ENCODE peak calls at places on chromosomes 12 and 14, in seven cellular contexts. G is breast epithelium; H is lower lobe of right lung; U is CD4-positive, alpha-beta T cell; T is left ventricle myocardium inferior; V is body of pancreas; L is fibroblast of lung. P is an unnamed sample. For H3K9me3, the result is how much of the 10 kb centered on the place peaks cover.

GRCh38 chr12:18296201-18296908 is 35.0 kb downstream of the PIK3C2G start:
- DNase-seq in V (no peak), H (no peak), T (no peak), G (no peak), L (no peak), U (no peak), P (no peak)

GRCh38 chr12:120327593-120327992 is at the start of gene PLA2G1B:
- DNase-seq in V (peak), H (no peak), L (no peak), T (no peak), U (no peak), G (no peak), P (no peak)

GRCh38 chr14:93949511-93950075 is 22.4 kb downstream of the FAM181A start:
- DNase-seq in V (no peak), H (peak), U (no peak), T (no peak), L (no peak), G (no peak), P (no peak)

GRCh38 chr12:121573949-121574520 is 6.8 kb downstream of the KDM2B start:
- DNase-seq in G (no peak), T (no peak), U (no peak), V (no peak), L (no peak), H (no peak), P (no peak)

GRCh38 chr12:110543252-110543959 is 39.7 kb downstream of the PPTC7 start:
- DNase-seq in G (peak), L (peak), T (peak), V (peak), H (peak), U (no peak), P (no peak)

GRCh38 chr14:34052658-34053014 is 101.8 kb upstream of the EGLN3 start:
- DNase-seq in H (no peak), L (peak), T (no peak), G (no peak), U (no peak), V (no peak), P (no peak)

GRCh38 chr12:103877934-103878510 is 37.0 kb upstream of the NT5DC3 start:
- DNase-seq in T (no peak), V (peak), L (peak), U (peak), H (no peak), G (no peak), P (peak)

GRCh38 chr14:102187044-102187443 is 47.3 kb downstream of the WDR20 start:
- DNase-seq in V (no peak), G (no peak), T (no peak), U (no peak), L (peak), H (no peak), P (no peak)

GRCh38 chr12:75260316-75260715 is 50.7 kb upstream of the KCNC2 start:
- DNase-seq in G (no peak), U (no peak), V (no peak), T (no peak), L (no peak), H (no peak), P (no peak)

GRCh38 chr14:76067536-76067935 is 82.0 kb downstream of the IFT43 start:
- DNase-seq in U (no peak), V (no peak), L (no peak), T (no peak), H (no peak), G (no peak), P (no peak)

DNA sequence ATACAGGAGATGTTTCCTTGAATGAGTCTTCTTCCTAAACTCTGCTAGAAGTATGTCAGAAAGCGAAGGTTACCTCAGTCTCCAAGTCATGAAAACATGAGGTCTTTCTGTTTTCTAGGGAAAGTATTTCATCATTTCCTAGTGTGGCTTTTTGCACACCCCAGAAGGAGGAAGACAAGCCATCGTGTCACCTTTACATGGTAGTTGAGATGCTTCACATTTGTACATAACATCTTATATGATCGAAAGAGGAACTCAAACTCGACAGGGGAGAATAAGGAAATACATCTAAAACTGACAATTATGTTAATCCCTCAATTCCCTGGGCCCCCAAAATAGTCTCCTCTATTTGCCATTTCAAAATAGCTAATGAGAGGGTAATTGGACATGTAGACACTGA is 214.1 kb upstream of the PLEKHG7 start:
- DNase-seq in V (no peak), U (no peak), T (no peak), H (no peak), L (no peak), G (no peak), P (no peak)
- H3K27ac ChIP-seq in V (no peak), U (no peak), T (no peak), H (no peak), L (no peak), G (no peak), P (no peak)

DNA sequence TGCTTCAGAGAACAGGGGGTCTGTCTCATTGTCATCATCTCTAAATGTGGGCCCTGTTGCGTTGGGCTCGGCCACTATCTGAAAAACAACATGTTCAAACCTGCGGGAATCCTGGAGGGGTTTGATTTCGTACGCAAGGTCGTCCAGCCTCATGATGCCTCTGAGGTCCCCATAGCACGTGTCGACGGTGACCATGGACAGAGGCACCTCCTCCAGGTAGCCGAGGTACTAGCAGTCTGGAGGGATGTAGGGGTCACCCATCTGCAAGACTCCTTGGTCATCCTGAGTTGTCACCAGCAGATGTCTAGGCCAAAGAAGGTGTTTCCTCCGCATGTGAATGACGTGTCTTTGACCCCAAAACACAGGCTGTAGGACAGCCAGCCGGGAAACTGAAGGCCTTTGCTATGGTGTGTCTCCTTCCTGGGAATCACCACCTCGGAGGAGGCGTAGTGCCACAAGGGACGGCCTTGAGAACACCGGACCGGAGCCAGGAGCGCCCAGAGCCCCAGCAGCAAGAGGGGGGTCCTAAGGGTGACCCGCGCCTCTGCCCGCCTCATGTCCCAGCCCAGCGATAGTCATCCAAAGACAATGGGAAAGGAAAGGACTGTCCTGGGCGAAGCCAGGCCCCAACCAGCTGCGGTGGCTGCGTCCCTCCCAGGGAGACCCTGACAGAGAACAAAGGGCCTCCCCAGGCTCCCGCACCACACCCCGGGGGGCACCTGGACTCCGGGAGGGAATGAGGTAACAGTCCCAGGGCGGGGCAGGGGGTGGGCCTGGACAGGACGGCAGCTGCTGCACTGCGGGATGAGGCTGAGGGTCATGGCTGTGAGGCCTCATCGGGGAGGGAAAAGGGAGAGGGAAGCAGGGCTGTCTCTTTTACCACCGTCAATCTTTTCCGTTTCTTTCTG is 445.5 kb downstream of the TMEM121 start:
- DNase-seq in H (no peak), V (no peak), T (no peak), L (no peak), G (no peak), U (no peak), P (no peak)
- H3K9me3 ChIP-seq in H (under half), V (under half), T (under half), L (under half), G (under half), U (under half), P (under half)

DNA sequence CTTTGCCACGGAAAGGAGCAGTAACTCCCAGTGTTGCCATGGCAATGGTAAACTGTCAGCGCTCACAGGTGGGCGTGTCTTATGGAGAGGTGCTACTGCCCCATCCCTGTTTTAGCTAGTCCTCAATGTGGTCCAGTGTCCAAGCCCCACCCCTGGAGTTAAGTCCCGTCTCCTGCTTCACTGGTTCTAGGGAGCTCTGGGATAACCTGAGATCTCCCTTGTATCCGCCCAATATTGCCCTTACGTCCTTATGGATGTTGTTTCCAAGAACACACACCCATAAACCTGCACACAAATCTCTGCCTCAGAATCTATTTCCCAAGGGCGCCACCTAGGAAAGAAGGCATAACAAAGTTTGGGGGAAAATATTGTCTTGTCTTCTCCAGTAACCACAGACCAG is 64.2 kb downstream of the SPRING1 start:
- DNase-seq in H (no peak), L (no peak), T (no peak), G (no peak), V (no peak), U (no peak), P (no peak)
- TF ChIP-seq CTCF in H (no peak), L (no peak), T (no peak), G (no peak), V (no peak), U (no peak), P (no peak)

GRCh38 chr12:54413284-54414190 is 5.5 kb downstream of the ITGA5 start:
- DNase-seq in L (no peak), V (no peak), G (no peak), H (peak), T (peak), U (peak), P (peak)
- H3K27ac ChIP-seq in L (peak), V (peak), G (peak), H (peak), T (peak), U (peak), P (peak)

DNA sequence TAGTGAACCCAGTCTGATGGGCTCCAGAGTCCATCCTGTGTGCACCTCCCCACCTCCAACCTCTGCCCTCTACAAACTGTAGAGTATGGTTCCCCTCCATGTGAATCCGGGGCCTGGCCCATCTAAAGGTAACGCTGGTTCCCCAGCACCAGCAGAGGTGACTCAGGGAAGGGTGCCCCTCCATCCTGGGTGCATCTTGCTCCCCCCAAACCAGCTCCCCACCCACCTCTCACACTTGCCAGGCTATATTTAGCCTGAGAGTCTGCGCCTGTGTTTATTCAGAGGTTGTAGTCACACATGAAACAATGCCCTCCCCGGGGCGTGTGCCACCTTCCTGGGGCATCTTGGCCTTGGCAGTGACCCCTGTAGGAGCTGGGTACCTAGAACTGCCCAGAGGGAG is 26.2 kb downstream of the RASAL1 start:
- DNase-seq in H (no peak), T (no peak), G (no peak), V (no peak), L (no peak), U (no peak), P (no peak)
- H3K9me3 ChIP-seq in H (under half), T (under half), G (under half), V (under half), L (under half), U (under half), P (under half)

GRCh38 chr12:78392918-78393317 is 471.7 kb upstream of the SYT1 start:
- DNase-seq in V (no peak), L (peak), H (no peak), U (no peak), G (no peak), T (no peak), P (no peak)
- TF ChIP-seq CTCF in V (no peak), L (peak), H (peak), U (no peak), G (no peak), T (no peak), P (no peak)

P was measured in CD8-positive, alpha-beta T cell.